ENCODE peak calls at places on chromosomes 6 and 20, in nine cellular contexts. F is fibroblast of pulmonary artery; Z is T-cell; U is ecto neural progenitor cell; N is stimulated activated CD8-positive, alpha-beta memory T cell treated with anti-CD3 and anti-CD28 coated beads, Interleukin-2, amount 100 ng/mL, for 48 hours; P is mesothelial cell of epicardium; G is upper lobe of left lung; C is B cell; T is neuronal stem cell. B is an unnamed sample.
A peak's percentile ranks its signal among the peaks of the same experiment; 100 is the strongest.

GRCh38 chr6:8108031-8108660 is 5.8 kb upstream of the EEF1E1 start:
- DNase-seq in F (peak; percentile 87), Z (no peak), U (no peak), N (no peak), P (no peak), G (no peak), C (no peak), T (no peak), B (no peak)

GRCh38 chr20:53578492-53579222 is 15.0 kb downstream of the ZNF217 start:
- DNase-seq in F (peak; percentile 96), Z (peak; percentile 56), U (peak; percentile 60), N (no peak), P (no peak), G (no peak), C (peak; percentile 88), T (peak; percentile 78), B (peak; percentile 28)

GRCh38 chr6:41568585-41569384 is 22.6 kb downstream of the FOXP4 start:
- DNase-seq in F (no peak), Z (no peak), U (peak; percentile 65), N (no peak), P (no peak), G (no peak), C (no peak), T (no peak), B (no peak)

GRCh38 chr6:11815231-11815630 is 36.6 kb upstream of the ADTRP start:
- DNase-seq in F (peak; percentile 60), Z (no peak), U (no peak), N (no peak), P (no peak), G (no peak), C (no peak), T (no peak), B (no peak)

GRCh38 chr6:77180367-77180766 is 282.9 kb downstream of the HTR1B start:
- DNase-seq in F (no peak), Z (no peak), U (no peak), N (no peak), P (no peak), G (no peak), C (no peak), T (no peak), B (no peak)

GRCh38 chr20:10433014-10433622 is 904 bp downstream of the MKKS start:
- DNase-seq in F (no peak), Z (no peak), U (no peak), N (no peak), P (no peak), G (peak; percentile 48), C (no peak), T (no peak), B (no peak)

GRCh38 chr20:42703744-42704143 is 486.0 kb downstream of the PTPRT start:
- DNase-seq in F (no peak), Z (no peak), U (no peak), N (no peak), P (no peak), G (no peak), C (no peak), T (no peak), B (no peak)

GRCh38 chr20:301886-302848 is 4.8 kb downstream of the ZCCHC3 start:
- DNase-seq in F (no peak), Z (no peak), U (no peak), N (no peak), P (no peak), G (no peak), C (no peak), T (no peak), B (no peak)

GRCh38 chr20:45934046-45934586 is 367 bp upstream of the PCIF1 start:
- DNase-seq in F (peak; percentile 57), Z (no peak), U (no peak), N (no peak), P (no peak), G (no peak), C (no peak), T (no peak), B (peak; percentile 45)

GRCh38 chr6:118401325-118401998 is 146.6 kb upstream of the PLN start:
- DNase-seq in F (no peak), Z (no peak), U (no peak), N (no peak), P (no peak), G (no peak), C (no peak), T (no peak), B (no peak)

GRCh38 chr20:14820771-14821170 is 483.4 kb upstream of the FLRT3 start:
- DNase-seq in F (no peak), Z (no peak), U (no peak), N (no peak), P (no peak), G (no peak), C (no peak), T (no peak), B (no peak)

GRCh38 chr6:39829331-39829730 is 37.2 kb downstream of the DAAM2 start:
- DNase-seq in F (no peak), Z (no peak), U (no peak), N (no peak), P (no peak), G (no peak), C (no peak), T (no peak), B (no peak)

GRCh38 chr6:124962617-124963415 is 579 bp downstream of the RNF217 start:
- DNase-seq in F (peak; percentile 42), Z (no peak), U (peak; percentile 70), N (no peak), P (peak; percentile 27), G (peak; percentile 89), C (no peak), T (no peak), B (peak; percentile 45)

GRCh38 chr6:154888896-154889295 is 106.2 kb upstream of the TIAM2 start:
- DNase-seq in F (no peak), Z (no peak), U (no peak), N (no peak), P (no peak), G (no peak), C (no peak), T (no peak), B (no peak)

GRCh38 chr6:159107451-159108260 is 61.5 kb upstream of the FNDC1 start:
- DNase-seq in F (no peak), Z (peak; percentile 75), U (peak; percentile 25), N (no peak), P (no peak), G (no peak), C (peak; percentile 81), T (no peak), B (no peak)

GRCh38 chr6:33746651-33747100 is at the start of gene IP6K3:
- DNase-seq in F (no peak), Z (no peak), U (peak; percentile 70), N (no peak), P (no peak), G (no peak), C (no peak), T (no peak), B (no peak)

GRCh38 chr6:84791233-84791632 is 26.8 kb upstream of the TBX18 start:
- DNase-seq in F (peak; percentile 78), Z (no peak), U (no peak), N (no peak), P (no peak), G (no peak), C (no peak), T (no peak), B (no peak)

GRCh38 chr6:28982476-28983266 is 22.4 kb downstream of the ZNF311 start:
- DNase-seq in F (peak; percentile 73), Z (no peak), U (no peak), N (no peak), P (no peak), G (no peak), C (peak; percentile 49), T (peak; percentile 56), B (no peak)

GRCh38 chr20:20713244-20713765 is 861 bp upstream of the RALGAPA2 start:
- DNase-seq in F (no peak), Z (no peak), U (no peak), N (no peak), P (no peak), G (no peak), C (no peak), T (no peak), B (no peak)

GRCh38 chr6:133837801-133838349 is 51.0 kb upstream of the TCF21 start:
- DNase-seq in F (peak; percentile 23), Z (peak; percentile 28), U (peak; percentile 85), N (peak; percentile 53), P (peak; percentile 38), G (peak; percentile 87), C (peak; percentile 64), T (peak; percentile 46), B (peak; percentile 42)

GRCh38 chr6:45576648-45577624 is 199.2 kb upstream of the SUPT3H start:
- DNase-seq in F (no peak), Z (no peak), U (no peak), N (no peak), P (no peak), G (peak; percentile 12), C (no peak), T (no peak), B (no peak)

GRCh38 chr6:106383573-106383972 is 23.1 kb downstream of the CRYBG1 start:
- DNase-seq in F (no peak), Z (no peak), U (no peak), N (no peak), P (no peak), G (no peak), C (no peak), T (no peak), B (no peak)

GRCh38 chr20:59988141-59988540 is 29.9 kb downstream of the CDH26 start:
- DNase-seq in F (no peak), Z (no peak), U (no peak), N (no peak), P (no peak), G (peak; percentile 2), C (no peak), T (no peak), B (peak; percentile 35)

GRCh38 chr20:37095108-37095608 is 639 bp downstream of the RBL1 start:
- DNase-seq in F (peak; percentile 5), Z (peak; percentile 56), U (no peak), N (peak; percentile 9), P (no peak), G (no peak), C (peak; percentile 42), T (no peak), B (no peak)

GRCh38 chr6:26097268-26097875 is 10.1 kb downstream of the HFE start:
- DNase-seq in F (peak; percentile 81), Z (peak; percentile 58), U (peak; percentile 62), N (peak; percentile 33), P (no peak), G (no peak), C (peak; percentile 80), T (peak; percentile 50), B (peak; percentile 51)

GRCh38 chr6:132669690-132670291 is 10.8 kb upstream of the TAAR1 start:
- DNase-seq in F (peak; percentile 75), Z (no peak), U (no peak), N (no peak), P (no peak), G (no peak), C (peak; percentile 38), T (no peak), B (no peak)

GRCh38 chr20:4813839-4814695 is 92.4 kb downstream of the PRND start:
- DNase-seq in F (peak; percentile 31), Z (peak; percentile 79), U (no peak), N (no peak), P (no peak), G (no peak), C (peak; percentile 86), T (no peak), B (no peak)

GRCh38 chr20:41734506-41734945 is 116.3 kb upstream of the CHD6 start:
- DNase-seq in F (peak; percentile 59), Z (no peak), U (peak; percentile 66), N (no peak), P (no peak), G (peak; percentile 14), C (peak; percentile 38), T (peak; percentile 36), B (no peak)

GRCh38 chr20:38714308-38714707 is 10.0 kb upstream of the SLC32A1 start:
- DNase-seq in F (no peak), Z (no peak), U (no peak), N (no peak), P (no peak), G (no peak), C (no peak), T (no peak), B (no peak)

GRCh38 chr6:26272171-26272631 is 92.8 kb upstream of the BTN3A2 start:
- DNase-seq in F (no peak), Z (no peak), U (peak; percentile 80), N (no peak), P (peak; percentile 28), G (peak; percentile 89), C (peak; percentile 70), T (peak; percentile 48), B (peak; percentile 55)

GRCh38 chr6:163333038-163333437 is 81.5 kb upstream of the QKI start:
- DNase-seq in F (no peak), Z (no peak), U (no peak), N (no peak), P (no peak), G (no peak), C (no peak), T (no peak), B (no peak)